ENCODE peak calls at places on chromosomes 13 and 19, in four cellular contexts. U is SK-N-SH, L is GM12878, T is K562. W is an unnamed sample.

GRCh38 chr13:98182589-98182988 is 5.5 kb upstream of the RNF113B start:
- DNase-seq in U (no peak), L (no peak), T (no peak), W (no peak)

GRCh38 chr19:40549007-40549708 is 27.5 kb upstream of the SHKBP1 start:
- DNase-seq in U (peak), L (no peak), T (peak), W (peak)

GRCh38 chr19:52748336-52748950 is 13.6 kb upstream of the ZNF611 start:
- DNase-seq in U (peak), L (peak), T (peak), W (peak)

GRCh38 chr19:16273005-16273404 is 51.6 kb upstream of the KLF2 start:
- DNase-seq in U (no peak), L (no peak), T (no peak), W (no peak)

GRCh38 chr13:71730267-71730666 is 136.7 kb downstream of the DACH1 start:
- DNase-seq in U (no peak), L (no peak), T (no peak), W (no peak)

GRCh38 chr19:18280247-18281081 is 958 bp downstream of the JUND start:
- DNase-seq in U (peak), L (no peak), T (peak), W (peak)

GRCh38 chr19:30122431-30122830 is 180.4 kb downstream of the URI1 start:
- DNase-seq in U (no peak), L (no peak), T (no peak), W (no peak)

GRCh38 chr13:55160911-55161310 is 1979.8 kb upstream of the PRR20A start:
- DNase-seq in U (no peak), L (no peak), T (no peak), W (no peak)

GRCh38 chr13:46571189-46571901 is 18.4 kb downstream of the LRCH1 start:
- DNase-seq in U (no peak), L (no peak), T (no peak), W (peak)

GRCh38 chr19:8404391-8405151 is 8.5 kb upstream of the MARCHF2 start:
- DNase-seq in U (peak), L (no peak), T (no peak), W (no peak)

GRCh38 chr19:16447015-16447384 is 24.8 kb downstream of the EPS15L1 start:
- DNase-seq in U (no peak), L (peak), T (peak), W (no peak)

GRCh38 chr13:99953138-99953755 is 18.3 kb downstream of the ZIC5 start:
- DNase-seq in U (no peak), L (no peak), T (no peak), W (no peak)

GRCh38 chr19:28581468-28581770 is 631.5 kb downstream of the UQCRFS1 start:
- DNase-seq in U (no peak), L (no peak), T (no peak), W (no peak)

GRCh38 chr13:105342421-105342820 is 1193.0 kb downstream of the EFNB2 start:
- DNase-seq in U (no peak), L (no peak), T (no peak), W (no peak)

GRCh38 chr13:110376120-110376519 is 69.0 kb downstream of the COL4A2 start:
- DNase-seq in U (peak), L (no peak), T (no peak), W (no peak)

GRCh38 chr19:2253106-2254051 is 2.8 kb downstream of the JSRP1 start:
- DNase-seq in U (peak), L (no peak), T (no peak), W (no peak)

GRCh38 chr19:11361037-11361770 is 6.0 kb downstream of the PLPPR2 start:
- DNase-seq in U (peak), L (no peak), T (peak), W (no peak)

GRCh38 chr13:77767413-77767812 is 69.9 kb downstream of the SLAIN1 start:
- DNase-seq in U (no peak), L (no peak), T (no peak), W (no peak)

GRCh38 chr13:29397265-29397664 is 198.2 kb downstream of the SLC7A1 start:
- DNase-seq in U (no peak), L (no peak), T (no peak), W (no peak)

GRCh38 chr19:19504754-19505668 is 10.3 kb downstream of the TSSK6 start:
- DNase-seq in U (no peak), L (no peak), T (no peak), W (no peak)

GRCh38 chr19:29015569-29015968 is 197.4 kb downstream of the UQCRFS1 start:
- DNase-seq in U (no peak), L (no peak), T (no peak), W (no peak)

GRCh38 chr19:49758292-49758691 is 4.8 kb downstream of the TSKS start:
- DNase-seq in U (no peak), L (no peak), T (peak), W (peak)

GRCh38 chr19:12603714-12604113 is 6.9 kb downstream of the ZNF490 start:
- DNase-seq in U (no peak), L (peak), T (no peak), W (no peak)

GRCh38 chr13:74562381-74562780 is 428.2 kb upstream of the KLF12 start:
- DNase-seq in U (no peak), L (no peak), T (no peak), W (no peak)

GRCh38 chr19:33702606-33703437 is 81.1 kb downstream of the CHST8 start:
- DNase-seq in U (peak), L (no peak), T (no peak), W (no peak)

GRCh38 chr13:110712849-110713641 is 455 bp upstream of the ING1 start:
- DNase-seq in U (peak), L (peak), T (peak), W (peak)

GRCh38 chr13:111304041-111304544 is 16.3 kb upstream of the TEX29 start:
- DNase-seq in U (no peak), L (peak), T (no peak), W (no peak)

GRCh38 chr13:97344250-97345175 is 89.5 kb upstream of the RAP2A start:
- DNase-seq in U (peak), L (no peak), T (peak), W (no peak)

GRCh38 chr19:43554317-43554895 is 20.9 kb downstream of the XRCC1 start:
- DNase-seq in U (no peak), L (no peak), T (no peak), W (no peak)

GRCh38 chr13:23377603-23378002 is 55.9 kb downstream of the SACS start:
- DNase-seq in U (no peak), L (no peak), T (no peak), W (no peak)

GRCh38 chr19:38685666-38686529 is 38.4 kb downstream of the ACTN4 start:
- DNase-seq in U (peak), L (no peak), T (peak), W (peak)

GRCh38 chr19:46378268-46378667 is 31.4 kb downstream of the PPP5C start:
- DNase-seq in U (no peak), L (no peak), T (no peak), W (no peak)

GRCh38 chr19:47445937-47446402 is 25.7 kb downstream of the SLC8A2 start:
- DNase-seq in U (peak), L (no peak), T (peak), W (no peak)

GRCh38 chr13:24178847-24179845 is 18.6 kb downstream of the SPATA13 start:
- DNase-seq in U (no peak), L (no peak), T (no peak), W (no peak)

GRCh38 chr13:28575200-28575599 is 80.3 kb upstream of the FLT1 start:
- DNase-seq in U (no peak), L (peak), T (peak), W (no peak)

GRCh38 chr13:76865996-76866503 is 20.2 kb downstream of the KCTD12 start:
- DNase-seq in U (no peak), L (no peak), T (no peak), W (no peak)

GRCh38 chr19:1000591-1001537 is 645 bp downstream of the GRIN3B start:
- DNase-seq in U (peak), L (no peak), T (no peak), W (peak)

GRCh38 chr19:33404916-33405315 is 31.4 kb downstream of the CEBPG start:
- DNase-seq in U (no peak), L (no peak), T (no peak), W (no peak)

GRCh38 chr19:48720251-48720612 is 707 bp upstream of the MAMSTR start:
- DNase-seq in U (no peak), L (no peak), T (no peak), W (no peak)

GRCh38 chr19:48717059-48717395 is 2.5 kb downstream of the MAMSTR start:
- DNase-seq in U (no peak), L (no peak), T (no peak), W (no peak)

GRCh38 chr19:48720613-48721296 is 1.2 kb upstream of the MAMSTR start:
- DNase-seq in U (peak), L (peak), T (peak), W (peak)

GRCh38 chr19:48719263-48720171 is at the start of gene MAMSTR:
- DNase-seq in U (no peak), L (no peak), T (no peak), W (no peak)

GRCh38 chr19:48718711-48719231 is 754 bp downstream of the MAMSTR start:
- DNase-seq in U (no peak), L (no peak), T (no peak), W (no peak)
- TF ChIP-seq EP300 in U (no peak), L (no peak), T (no peak), W (no peak)

DNA sequence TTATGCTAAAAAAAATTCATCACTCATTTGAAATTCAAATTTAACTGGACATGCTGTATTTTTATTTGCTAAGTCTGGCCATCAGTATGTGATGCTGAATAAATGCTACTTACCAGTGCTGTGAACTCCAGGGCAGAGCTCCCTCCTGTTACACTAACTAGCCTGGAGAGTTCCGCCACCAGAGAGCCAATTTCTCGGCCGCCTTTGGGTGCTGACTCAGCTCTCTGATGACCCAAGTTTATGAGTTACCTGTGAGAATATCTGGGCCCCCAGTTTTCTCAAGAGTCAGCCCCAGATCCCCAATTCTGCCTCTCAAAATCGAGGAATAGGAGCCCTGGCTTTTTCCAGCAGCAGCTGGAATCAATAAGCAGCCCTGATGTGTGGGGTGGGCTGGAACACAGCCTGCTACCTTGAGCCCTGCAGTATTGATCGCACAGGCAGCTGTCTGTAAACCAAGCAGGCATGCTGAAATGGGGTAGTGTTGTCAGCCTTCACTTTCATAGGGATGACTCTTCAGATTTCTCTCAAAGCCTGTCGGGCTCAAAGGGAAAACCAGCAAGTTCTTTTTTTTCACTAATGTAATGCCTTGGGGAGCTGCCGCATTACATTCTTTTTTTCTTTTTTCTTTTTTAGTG is 113.7 kb downstream of the DNAJC15 start:
- DNase-seq in U (peak), L (no peak), T (no peak), W (no peak)
- TF ChIP-seq SMC3 in U (no peak), L (no peak), T (no peak), W (no peak)

DNA sequence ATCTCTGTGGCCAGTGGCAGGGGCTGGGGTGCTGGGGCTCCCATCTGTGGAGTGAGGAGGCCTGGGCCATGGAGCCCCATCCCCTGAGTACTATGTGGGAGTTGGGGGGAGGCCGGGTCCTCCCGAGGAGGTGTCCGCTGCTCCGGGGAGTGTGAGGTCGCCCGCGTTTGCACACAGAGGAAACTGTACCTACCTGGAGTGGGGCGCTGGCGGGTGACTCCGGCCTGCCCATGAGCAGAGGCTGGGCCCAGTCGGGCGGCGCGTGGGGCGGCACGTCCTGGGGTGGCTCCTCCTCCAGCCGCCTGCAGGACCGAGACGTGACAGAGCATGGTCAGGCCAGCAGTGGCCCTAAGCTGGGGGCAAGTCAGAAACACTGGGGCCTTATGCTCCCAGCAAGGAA is 33.8 kb upstream of the MATK start:
- DNase-seq in U (no peak), L (no peak), T (no peak), W (no peak)
- TF ChIP-seq EP300 in U (no peak), L (no peak), T (no peak), W (no peak)

GRCh38 chr13:44763604-44764311 is 187.6 kb upstream of the TSC22D1 start:
- DNase-seq in U (no peak), L (no peak), T (no peak), W (no peak)
- TF ChIP-seq SMC3 in U (no peak), L (no peak), T (no peak), W (no peak)

GRCh38 chr19:13731147-13731964 is 33.0 kb upstream of the MRI1 start:
- DNase-seq in U (peak), L (peak), T (peak), W (peak)
- TF ChIP-seq EP300 in U (peak), L (peak), T (no peak), W (no peak)

GRCh38 chr19:51166846-51167490 is 24.9 kb downstream of the SIGLEC7 start:
- DNase-seq in U (no peak), L (no peak), T (peak), W (no peak)

GRCh38 chr19:51161266-51161665 is 19.2 kb downstream of the SIGLEC7 start:
- DNase-seq in U (no peak), L (no peak), T (no peak), W (no peak)

GRCh38 chr19:51159656-51160055 is 17.6 kb downstream of the SIGLEC7 start:
- DNase-seq in U (no peak), L (no peak), T (no peak), W (no peak)

GRCh38 chr19:51164215-51164614 is 22.1 kb downstream of the SIGLEC7 start:
- DNase-seq in U (no peak), L (no peak), T (no peak), W (no peak)

GRCh38 chr19:51163257-51163656 is 21.2 kb downstream of the SIGLEC7 start:
- DNase-seq in U (no peak), L (no peak), T (no peak), W (no peak)
- TF ChIP-seq SMC3 in U (no peak), L (no peak), T (no peak), W (no peak)

DNA sequence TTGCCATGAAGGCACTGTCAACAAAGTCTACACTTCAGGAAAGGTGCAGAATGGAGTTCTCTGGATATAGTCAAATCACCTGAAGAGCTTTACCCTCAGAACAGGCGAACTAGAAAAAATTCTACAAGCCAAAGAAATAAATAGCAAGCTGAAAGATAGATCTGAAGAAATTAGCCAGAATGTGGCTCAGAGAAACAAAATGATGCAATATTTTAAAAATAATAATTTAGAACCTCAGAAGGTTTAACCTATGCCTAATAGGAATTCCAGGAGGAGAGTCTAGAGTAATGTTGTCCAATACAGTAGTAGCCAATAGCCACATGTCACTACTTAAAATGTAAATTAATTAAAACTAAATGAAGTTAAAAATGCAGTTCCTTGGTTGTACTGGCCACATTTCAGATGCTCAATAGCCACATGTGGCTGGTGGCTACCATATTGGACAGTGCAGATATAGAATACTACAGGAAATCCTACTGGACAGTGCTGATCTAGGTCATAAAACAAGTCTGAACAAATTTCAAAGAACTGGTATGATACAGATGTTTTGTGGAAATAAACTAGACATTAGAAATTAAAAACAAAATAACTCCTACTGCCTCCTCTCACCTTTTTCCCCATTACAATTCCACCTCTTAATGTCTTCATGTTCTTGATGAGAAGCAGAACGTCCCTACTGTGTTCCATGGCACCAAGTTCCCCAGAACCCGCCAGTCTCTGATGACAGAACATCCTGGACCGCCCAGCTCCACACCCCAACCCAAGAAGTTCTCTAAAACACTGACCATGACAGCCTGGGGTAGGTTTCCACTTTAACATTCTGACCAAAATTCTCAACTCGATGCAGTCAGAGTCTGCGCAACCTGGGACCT is 639 bp upstream of the CDADC1 start:
- DNase-seq in U (no peak), L (no peak), T (peak), W (no peak)
- TF ChIP-seq EP300 in U (no peak), L (no peak), T (no peak), W (no peak)

GRCh38 chr13:92547256-92547655 is 679.4 kb upstream of the GPC6 start:
- DNase-seq in U (no peak), L (no peak), T (no peak), W (no peak)
- TF ChIP-seq SMC3 in U (no peak), L (no peak), T (no peak), W (no peak)

DNA sequence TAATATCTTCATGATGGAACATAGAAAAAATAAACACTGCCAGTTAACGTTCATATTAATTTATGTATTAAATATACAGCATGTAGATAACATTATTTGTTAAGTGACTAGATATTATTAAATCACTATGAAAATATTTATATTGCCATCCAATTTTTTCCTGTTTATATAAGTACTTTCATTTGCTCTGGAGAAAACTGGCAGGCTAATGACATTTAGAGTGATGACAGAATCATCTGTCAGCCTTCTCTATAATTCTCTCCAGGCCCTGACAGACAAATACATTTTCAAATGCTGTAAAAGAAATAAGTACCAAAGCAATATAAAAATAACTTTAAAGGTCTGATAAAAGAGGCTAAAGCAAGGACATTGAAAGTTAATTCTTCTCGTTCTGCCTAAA is 2556.7 kb upstream of the PCDH20 start:
- DNase-seq in U (no peak), L (no peak), T (no peak), W (no peak)
- TF ChIP-seq EP300 in U (no peak), L (no peak), T (no peak), W (no peak)